ENCODE peak calls at places on chromosomes 11 and 22, in eight cellular contexts. G, Q, F, U, V, O, Z and L are unnamed samples.

GRCh38 chr11:65616575-65617001 is 1.0 kb downstream of the PCNX3 start:
- DNase-seq in G (no peak), Q (no peak), F (no peak), U (no peak), V (no peak), O (peak; percentile 37), Z (no peak), L (no peak)

GRCh38 chr11:83257638-83258229 is 28.4 kb downstream of the CCDC90B start:
- DNase-seq in G (peak; percentile 68), Q (no peak), F (peak; percentile 89), U (peak; percentile 82), V (no peak), O (no peak), Z (peak; percentile 58), L (peak; percentile 27)

GRCh38 chr11:127789887-127790286 is 789.3 kb upstream of the KIRREL3 start:
- DNase-seq in G (no peak), Q (no peak), F (no peak), U (no peak), V (no peak), O (peak; percentile 26), Z (peak; percentile 68), L (peak; percentile 11)

GRCh38 chr11:116605543-116605942 is 167.2 kb downstream of the BUD13 start:
- DNase-seq in G (no peak), Q (peak; percentile 20), F (peak; percentile 10), U (peak; percentile 27), V (no peak), O (peak; percentile 56), Z (peak; percentile 79), L (peak; percentile 47)

GRCh38 chr11:122138759-122139594 is 23.0 kb upstream of the BLID start:
- DNase-seq in G (no peak), Q (no peak), F (no peak), U (no peak), V (no peak), O (no peak), Z (no peak), L (no peak)

GRCh38 chr11:75626692-75627536 is 41.9 kb downstream of the MAP6 start:
- DNase-seq in G (no peak), Q (no peak), F (peak; percentile 11), U (no peak), V (no peak), O (no peak), Z (no peak), L (no peak)

GRCh38 chr11:59426361-59427067 is at the start of gene OR5A2:
- DNase-seq in G (no peak), Q (no peak), F (peak; percentile 1), U (no peak), V (no peak), O (no peak), Z (no peak), L (no peak)

GRCh38 chr11:65978391-65979238 is 17.1 kb downstream of the SART1 start:
- DNase-seq in G (no peak), Q (no peak), F (no peak), U (no peak), V (no peak), O (no peak), Z (no peak), L (no peak)

GRCh38 chr22:45972091-45972867 is 4.7 kb downstream of the WNT7B start:
- DNase-seq in G (no peak), Q (no peak), F (peak; percentile 44), U (no peak), V (no peak), O (no peak), Z (no peak), L (no peak)

GRCh38 chr11:30501744-30502143 is 84.4 kb downstream of the MPPED2 start:
- DNase-seq in G (no peak), Q (no peak), F (no peak), U (no peak), V (no peak), O (no peak), Z (no peak), L (no peak)

GRCh38 chr11:7571640-7572000 is 57.8 kb downstream of the PPFIBP2 start:
- DNase-seq in G (peak; percentile 66), Q (peak; percentile 73), F (peak; percentile 58), U (peak; percentile 79), V (no peak), O (peak; percentile 54), Z (peak; percentile 96), L (peak; percentile 71)

GRCh38 chr11:78869293-78869692 is 294.6 kb upstream of the NARS2 start:
- DNase-seq in G (no peak), Q (no peak), F (no peak), U (no peak), V (no peak), O (no peak), Z (no peak), L (no peak)

GRCh38 chr22:23803001-23803819 is 16.4 kb downstream of the SMARCB1 start:
- DNase-seq in G (no peak), Q (no peak), F (no peak), U (no peak), V (no peak), O (peak; percentile 76), Z (no peak), L (no peak)

GRCh38 chr22:45925811-45926351 is 51.1 kb downstream of the WNT7B start:
- DNase-seq in G (peak; percentile 45), Q (no peak), F (no peak), U (no peak), V (no peak), O (no peak), Z (no peak), L (peak; percentile 36)